ENCODE peak calls at places on chromosomes 2 and 18, in nine cellular contexts. O, H, D, B, W, S, N, F and E are unnamed samples. For H3K4me1 and H3K9me3, the result is how much of the 10 kb centered on the place peaks cover.

GRCh38 chr2:103809946-103810345 is 1044.0 kb upstream of the POU3F3 start:
- DNase-seq in O (no peak), H (no peak), D (no peak), B (no peak), W (no peak), S (no peak), N (no peak), F (no peak), E (no peak)

GRCh38 chr2:39114771-39115170 is 6.1 kb downstream of the SOS1 start:
- DNase-seq in O (no peak), H (no peak), D (no peak), B (no peak), W (no peak), S (no peak), N (no peak), F (no peak), E (no peak)

GRCh38 chr2:202104286-202104870 is 31.3 kb downstream of the KIAA2012 start:
- DNase-seq in O (no peak), H (no peak), D (peak), B (peak), W (peak), S (no peak), N (peak), F (no peak), E (peak)

GRCh38 chr2:42971947-42972736 is 179.8 kb upstream of the HAAO start:
- DNase-seq in O (no peak), H (peak), D (no peak), B (no peak), W (no peak), S (no peak), N (no peak), F (no peak), E (no peak)

GRCh38 chr2:55112229-55113016 is 62.2 kb upstream of the RTN4 start:
- DNase-seq in O (no peak), H (peak), D (no peak), B (peak), W (no peak), S (no peak), N (peak), F (no peak), E (no peak)

GRCh38 chr18:7813131-7813530 is 246.0 kb downstream of the PTPRM start:
- DNase-seq in O (no peak), H (no peak), D (no peak), B (no peak), W (no peak), S (no peak), N (no peak), F (no peak), E (no peak)

GRCh38 chr2:128573116-128573515 is 254.4 kb upstream of the HS6ST1 start:
- DNase-seq in O (no peak), H (no peak), D (no peak), B (no peak), W (no peak), S (no peak), N (no peak), F (no peak), E (no peak)

GRCh38 chr2:163345795-163346573 is 389.8 kb downstream of the FIGN start:
- DNase-seq in O (no peak), H (no peak), D (no peak), B (no peak), W (peak), S (peak), N (no peak), F (no peak), E (peak)

GRCh38 chr2:72921866-72922265 is 4.5 kb downstream of the EMX1 start:
- DNase-seq in O (no peak), H (no peak), D (no peak), B (no peak), W (no peak), S (no peak), N (no peak), F (no peak), E (no peak)

GRCh38 chr2:216404010-216404618 is 8.2 kb upstream of the SMARCAL1 start:
- DNase-seq in O (peak), H (no peak), D (peak), B (peak), W (peak), S (no peak), N (no peak), F (peak), E (peak)

GRCh38 chr18:48959921-48960920 is 9.5 kb upstream of the SMAD7 start:
- DNase-seq in O (no peak), H (no peak), D (peak), B (no peak), W (no peak), S (no peak), N (no peak), F (no peak), E (no peak)

GRCh38 chr18:35467624-35468016 is 30.1 kb downstream of the INO80C start:
- DNase-seq in O (no peak), H (no peak), D (no peak), B (no peak), W (no peak), S (no peak), N (no peak), F (no peak), E (no peak)

GRCh38 chr18:76922107-76922506 is 99.8 kb downstream of the ZNF236 start:
- DNase-seq in O (peak), H (no peak), D (no peak), B (peak), W (peak), S (peak), N (peak), F (peak), E (peak)

GRCh38 chr18:36315736-36316135 is 18.2 kb downstream of the FHOD3 start:
- DNase-seq in O (no peak), H (no peak), D (no peak), B (no peak), W (no peak), S (no peak), N (peak), F (no peak), E (no peak)

GRCh38 chr2:73914667-73915066 is 12.0 kb upstream of the DGUOK start:
- DNase-seq in O (no peak), H (no peak), D (no peak), B (no peak), W (no peak), S (no peak), N (no peak), F (no peak), E (no peak)

GRCh38 chr2:199940373-199940772 is 14.9 kb downstream of the TYW5 start:
- DNase-seq in O (no peak), H (no peak), D (peak), B (no peak), W (no peak), S (no peak), N (peak), F (no peak), E (no peak)

GRCh38 chr2:159728645-159729044 is 16.3 kb downstream of the MARCHF7 start:
- DNase-seq in O (no peak), H (no peak), D (no peak), B (no peak), W (no peak), S (no peak), N (no peak), F (no peak), E (no peak)

GRCh38 chr18:44180683-44181082 is 500.0 kb upstream of the SETBP1 start:
- DNase-seq in O (no peak), H (no peak), D (no peak), B (no peak), W (no peak), S (no peak), N (no peak), F (no peak), E (peak)

GRCh38 chr2:59025157-59025757 is 784.1 kb upstream of the FANCL start:
- DNase-seq in O (no peak), H (no peak), D (no peak), B (peak), W (peak), S (no peak), N (peak), F (no peak), E (peak)

GRCh38 chr2:36355890-36356198 is 266 bp downstream of the CRIM1 start:
- DNase-seq in O (no peak), H (no peak), D (no peak), B (no peak), W (no peak), S (no peak), N (no peak), F (no peak), E (no peak)
- H3K4me1 ChIP-seq in O (under half), H (under half), D (half or more), B (under half), W (under half), S (under half), N (under half), F (under half), E (under half)

DNA sequence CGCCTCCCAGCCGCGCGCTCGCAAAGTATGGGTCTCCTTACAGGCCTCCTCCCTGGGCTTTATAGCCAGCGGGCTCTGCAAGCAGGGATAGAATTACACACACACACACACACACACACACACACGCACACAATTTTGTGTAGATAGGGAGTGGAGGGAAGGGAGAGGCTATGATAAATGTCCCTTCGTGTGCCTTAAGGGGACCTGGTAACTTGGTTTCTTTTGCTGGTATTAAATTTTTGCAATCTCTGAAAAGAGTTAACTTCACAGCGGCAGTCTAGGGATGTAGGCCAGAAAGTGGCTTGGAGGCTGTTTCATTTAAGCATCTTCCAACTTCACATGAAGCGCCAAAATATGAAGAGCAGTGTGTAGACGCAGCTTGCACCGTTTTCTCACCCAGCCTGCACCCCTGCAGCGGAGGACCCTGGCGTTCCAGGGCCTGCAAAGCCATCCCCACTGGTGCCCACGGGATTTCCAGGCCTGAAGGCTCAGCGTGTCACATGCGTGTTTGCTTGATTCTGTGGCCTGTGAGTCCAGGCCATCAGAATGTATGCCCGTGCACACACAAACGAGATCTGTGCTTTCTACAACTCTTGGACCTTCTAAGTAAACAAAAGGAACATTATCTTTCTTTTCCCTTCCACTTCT is 87.1 kb upstream of the EPB41L3 start:
- DNase-seq in O (no peak), H (no peak), D (no peak), B (peak), W (no peak), S (no peak), N (no peak), F (no peak), E (no peak)
- H3K4me3 ChIP-seq in O (no peak), H (no peak), D (no peak), B (peak), W (no peak), S (no peak), N (no peak), F (no peak), E (no peak)

GRCh38 chr18:29248856-29249255 is 1071.9 kb upstream of the CDH2 start:
- DNase-seq in O (no peak), H (no peak), D (no peak), B (no peak), W (no peak), S (no peak), N (no peak), F (no peak), E (no peak)
- H3K9me3 ChIP-seq in O (under half), H (under half), D (under half), B (under half), W (under half), S (under half), N (under half), F (under half), E (under half)

DNA sequence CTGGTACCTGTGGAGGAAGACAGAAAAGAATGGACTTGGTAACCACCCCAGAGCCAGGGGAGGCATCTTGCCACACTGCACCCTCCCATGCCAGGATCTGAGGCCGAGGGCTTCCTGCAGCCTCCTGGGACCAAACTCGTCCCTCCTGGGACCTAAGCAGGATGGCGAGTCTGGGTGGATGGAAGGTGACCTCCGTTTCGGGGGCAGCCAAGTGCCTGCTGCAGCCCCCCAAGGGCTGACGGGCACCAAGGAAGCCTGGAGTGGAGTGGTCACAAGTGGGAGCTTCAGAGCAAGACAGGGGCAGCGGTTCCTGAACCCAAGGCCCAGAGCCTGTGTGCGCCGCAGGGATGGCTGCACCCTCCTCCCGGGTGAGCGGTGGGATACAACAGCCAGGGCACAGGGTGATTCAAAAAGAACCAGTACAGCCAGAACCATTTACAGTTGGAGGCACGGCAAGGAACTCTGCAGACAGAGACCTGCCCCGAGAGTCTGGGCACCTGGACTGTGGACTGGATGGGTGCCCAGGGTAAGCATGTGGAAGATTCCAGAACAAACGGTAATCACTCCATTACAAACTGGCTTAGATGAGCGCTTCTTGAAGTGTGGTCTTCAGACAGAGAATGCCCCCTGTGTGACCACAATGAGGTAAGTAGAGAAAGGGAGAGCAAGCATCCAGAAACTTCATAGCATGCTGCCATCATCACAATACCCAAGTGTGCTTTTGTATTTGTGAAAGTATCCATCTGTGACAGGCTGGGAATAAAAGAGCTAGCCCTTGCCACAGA is 12.1 kb downstream of the HS1BP3 start:
- DNase-seq in O (no peak), H (peak), D (no peak), B (no peak), W (no peak), S (no peak), N (no peak), F (no peak), E (no peak)
- H3K4me1 ChIP-seq in O (under half), H (under half), D (under half), B (under half), W (under half), S (under half), N (under half), F (under half), E (under half)

GRCh38 chr18:9613550-9614400 is 584 bp downstream of the PPP4R1 start:
- DNase-seq in O (peak), H (peak), D (peak), B (peak), W (no peak), S (peak), N (peak), F (peak), E (peak)
- H3K4me3 ChIP-seq in O (peak), H (peak), D (peak), B (peak), W (peak), S (peak), N (peak), F (peak), E (peak)

DNA sequence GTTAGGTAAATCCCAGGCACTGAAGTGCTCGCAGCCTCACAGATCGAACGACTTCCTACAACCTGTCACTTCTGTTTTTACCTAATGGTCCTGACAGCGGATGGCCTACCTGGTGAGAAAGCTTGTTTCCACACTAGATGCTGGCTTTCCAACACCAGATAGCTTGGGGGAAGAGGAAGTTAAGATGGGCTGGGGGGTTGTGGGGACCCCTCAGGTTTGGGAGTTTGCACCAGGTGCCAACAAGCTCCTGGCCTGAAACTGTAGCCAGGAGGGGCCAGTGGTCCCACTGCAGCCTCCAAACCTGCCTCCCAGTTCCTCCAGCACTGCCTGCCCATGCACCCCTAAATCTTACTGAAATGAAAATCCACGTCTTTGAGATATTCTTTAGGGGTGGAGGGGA is 3.9 kb downstream of the TMEM185B start:
- DNase-seq in O (no peak), H (no peak), D (no peak), B (no peak), W (no peak), S (no peak), N (no peak), F (no peak), E (no peak)
- H3K9me3 ChIP-seq in O (under half), H (under half), D (under half), B (under half), W (under half), S (under half), N (under half), F (under half), E (under half)